ENCODE peak calls at places on chromosomes 6 and 20, in six cellular contexts. Y is activated T-cell treated with anti-CD3 and anti-CD28 coated beads, Interleukin-2, amount 50 U/mL, for 72 hours; X is SK-MEL-5; J is EL; K is NCI-H1092 treated with DMSO at 0.1 percent for 48 hours; T is heart left ventricle. O is an unnamed sample.

GRCh38 chr20:10316582-10316981 is 98.0 kb downstream of the SNAP25 start:
- DNase-seq in J (no peak), X (peak), Y (no peak), T (no peak), K (no peak), O (no peak)

GRCh38 chr6:91137286-91137685 is 550.4 kb upstream of the MAP3K7 start:
- DNase-seq in T (no peak), K (no peak), Y (no peak), X (no peak), J (no peak), O (no peak)

GRCh38 chr6:12602951-12603710 is 113.4 kb upstream of the PHACTR1 start:
- DNase-seq in Y (no peak), K (peak), T (no peak), J (peak), X (peak), O (peak)

GRCh38 chr6:107867302-107867615 is 43.1 kb upstream of the SCML4 start:
- DNase-seq in J (no peak), X (no peak), T (no peak), K (no peak), Y (no peak), O (no peak)

GRCh38 chr6:17022604-17023003 is 79.2 kb upstream of the STMND1 start:
- DNase-seq in K (no peak), Y (no peak), J (no peak), X (no peak), T (no peak), O (no peak)

GRCh38 chr20:3846740-3847418 is at the start of gene MAVS:
- DNase-seq in K (peak), T (peak), Y (peak), X (peak), J (peak), O (no peak)

GRCh38 chr6:87151786-87152527 is 3.4 kb upstream of the ZNF292 start:
- DNase-seq in T (peak), J (peak), X (no peak), K (peak), Y (peak), O (no peak)

GRCh38 chr6:64227868-64228267 is 592.3 kb downstream of the PHF3 start:
- DNase-seq in J (no peak), T (no peak), K (no peak), X (no peak), Y (no peak), O (no peak)

GRCh38 chr6:15014958-15015357 is 230.9 kb upstream of the JARID2 start:
- DNase-seq in T (no peak), J (no peak), Y (no peak), K (no peak), X (no peak), O (no peak)

GRCh38 chr6:139243531-139243930 is 48.3 kb downstream of the TXLNB start:
- DNase-seq in Y (no peak), K (no peak), X (no peak), T (no peak), J (no peak), O (no peak)

GRCh38 chr6:105755885-105756284 is 330.3 kb upstream of the PRDM1 start:
- DNase-seq in K (no peak), X (no peak), T (no peak), Y (peak), J (no peak), O (no peak)

GRCh38 chr6:5141046-5141445 is 55.9 kb downstream of the PPP1R3G start:
- DNase-seq in T (no peak), Y (no peak), K (no peak), J (peak), X (no peak), O (no peak)

GRCh38 chr20:17541996-17542395 is 10.8 kb upstream of the BFSP1 start:
- DNase-seq in K (no peak), T (no peak), J (peak), X (no peak), Y (no peak), O (peak)

GRCh38 chr20:9021699-9022098 is 47.2 kb upstream of the PLCB4 start:
- DNase-seq in J (no peak), Y (no peak), T (no peak), X (peak), K (no peak), O (no peak)

GRCh38 chr6:109230444-109230843 is 135.1 kb downstream of the CEP57L1 start:
- DNase-seq in Y (no peak), T (no peak), J (no peak), X (no peak), K (no peak), O (no peak)

GRCh38 chr20:46311719-46312074 is 3.4 kb upstream of the CDH22 start:
- DNase-seq in T (no peak), Y (no peak), K (no peak), J (no peak), X (no peak), O (no peak)

GRCh38 chr20:3068986-3069900 is 2.2 kb upstream of the OXT start:
- DNase-seq in J (peak), X (no peak), Y (peak), T (no peak), K (peak), O (no peak)

GRCh38 chr6:38476141-38476540 is 163.6 kb downstream of the BTBD9 start:
- DNase-seq in K (no peak), X (no peak), Y (no peak), J (no peak), T (no peak), O (no peak)

GRCh38 chr6:36809156-36809555 is 30.1 kb downstream of the CPNE5 start:
- DNase-seq in J (no peak), Y (no peak), T (no peak), X (no peak), K (no peak), O (no peak)

GRCh38 chr20:8627386-8628030 is 441.4 kb upstream of the PLCB4 start:
- DNase-seq in T (no peak), Y (no peak), X (no peak), J (no peak), K (no peak), O (no peak)

GRCh38 chr6:5950448-5950847 is 56.3 kb downstream of the NRN1 start:
- DNase-seq in K (no peak), J (peak), X (peak), T (no peak), Y (peak), O (no peak)

GRCh38 chr6:52509281-52510212 is 67.3 kb downstream of the TRAM2 start:
- DNase-seq in J (peak), X (no peak), Y (no peak), K (no peak), T (no peak), O (no peak)

GRCh38 chr6:28943557-28944411 is 20.0 kb upstream of the TRIM27 start:
- DNase-seq in X (peak), Y (peak), J (peak), T (peak), K (peak), O (no peak)

GRCh38 chr6:109513571-109514071 is 30.6 kb upstream of the ZBTB24 start:
- DNase-seq in J (peak), T (no peak), X (peak), Y (no peak), K (no peak), O (peak)